ENCODE peak calls at places on chromosomes 3 and 15, in ten cellular contexts. V is left cardiac atrium; R is thyroid gland; I is GM13976; U is stimulated activated CD4-positive, alpha-beta T cell treated with anti-CD3 and anti-CD28 coated beads, TNF-alpha, amount 100 ng/mL, for 4 hours; O is BE2C; C is DMS 273 treated with DMSO at 0.1 percent for 48 hours; H is hypothalamus; G is HFFc6; P is myocyte. F is an unnamed sample.

GRCh38 chr15:45314960-45315359 is 62.9 kb downstream of the SLC28A2 start:
- DNase-seq in V (no peak), R (peak; percentile 50), I (no peak), U (no peak), O (no peak), C (no peak), H (no peak), G (peak; percentile 12), P (no peak), F (no peak)

GRCh38 chr3:147915057-147915456 is 505.9 kb downstream of the ZIC1 start:
- DNase-seq in V (no peak), R (no peak), I (no peak), U (no peak), O (no peak), C (no peak), H (no peak), G (no peak), P (peak; percentile 51), F (peak; percentile 73)

GRCh38 chr15:65212097-65212496 is 824 bp upstream of the CILP start:
- DNase-seq in V (no peak), R (no peak), I (peak; percentile 76), U (no peak), O (peak; percentile 38), C (no peak), H (no peak), G (no peak), P (no peak), F (peak; percentile 18)

GRCh38 chr15:73982251-73982962 is 9.7 kb downstream of the STOML1 start:
- DNase-seq in V (peak; percentile 92), R (peak; percentile 94), I (no peak), U (no peak), O (peak; percentile 46), C (no peak), H (no peak), G (peak; percentile 86), P (peak; percentile 96), F (peak; percentile 96)

GRCh38 chr15:33005582-33005981 is 188.9 kb downstream of the FMN1 start:
- DNase-seq in V (no peak), R (no peak), I (no peak), U (no peak), O (no peak), C (no peak), H (no peak), G (no peak), P (peak; percentile 29), F (no peak)

GRCh38 chr3:129310612-129311011 is 31.9 kb downstream of the HMCES start:
- DNase-seq in V (no peak), R (no peak), I (no peak), U (no peak), O (no peak), C (no peak), H (no peak), G (no peak), P (no peak), F (no peak)

GRCh38 chr3:42572278-42572677 is 9.5 kb downstream of the SEC22C start:
- DNase-seq in V (no peak), R (peak; percentile 32), I (peak; percentile 32), U (no peak), O (peak; percentile 51), C (no peak), H (no peak), G (peak; percentile 23), P (peak; percentile 24), F (peak; percentile 58)

GRCh38 chr3:38353151-38353550 is 6.6 kb downstream of the XYLB start:
- DNase-seq in V (no peak), R (no peak), I (no peak), U (no peak), O (no peak), C (no peak), H (no peak), G (peak; percentile 18), P (no peak), F (peak; percentile 51)

GRCh38 chr3:56758539-56758981 is 43.2 kb downstream of the ARHGEF3 start:
- DNase-seq in V (no peak), R (peak; percentile 29), I (peak; percentile 73), U (no peak), O (peak; percentile 30), C (no peak), H (no peak), G (peak; percentile 95), P (peak; percentile 62), F (peak; percentile 94)

GRCh38 chr3:112858410-112859069 is 11.9 kb upstream of the CD200R1L start:
- DNase-seq in V (no peak), R (no peak), I (no peak), U (no peak), O (no peak), C (no peak), H (no peak), G (no peak), P (no peak), F (peak; percentile 10)

GRCh38 chr3:149468504-149469212 is 5.8 kb upstream of the TM4SF4 start:
- DNase-seq in V (no peak), R (no peak), I (no peak), U (no peak), O (no peak), C (no peak), H (no peak), G (no peak), P (no peak), F (no peak)

GRCh38 chr3:170301404-170301803 is 56.1 kb upstream of the SKIL start:
- DNase-seq in V (no peak), R (no peak), I (no peak), U (no peak), O (no peak), C (no peak), H (no peak), G (no peak), P (peak; percentile 29), F (peak; percentile 73)

GRCh38 chr15:67660874-67661606 is 118.5 kb downstream of the MAP2K5 start:
- DNase-seq in V (no peak), R (no peak), I (no peak), U (no peak), O (no peak), C (no peak), H (no peak), G (no peak), P (no peak), F (no peak)

GRCh38 chr3:53577486-53577885 is 83.1 kb downstream of the CACNA1D start:
- DNase-seq in V (no peak), R (no peak), I (no peak), U (no peak), O (no peak), C (no peak), H (no peak), G (no peak), P (no peak), F (no peak)

GRCh38 chr15:68113273-68113672 is 59.2 kb downstream of the PIAS1 start:
- DNase-seq in V (no peak), R (no peak), I (no peak), U (no peak), O (no peak), C (no peak), H (no peak), G (peak; percentile 16), P (no peak), F (peak; percentile 54)

GRCh38 chr3:47634996-47635395 is 56.3 kb upstream of the CSPG5 start:
- DNase-seq in V (no peak), R (peak; percentile 7), I (no peak), U (no peak), O (no peak), C (no peak), H (peak; percentile 14), G (no peak), P (peak; percentile 26), F (no peak)

GRCh38 chr3:17044844-17045243 is 160.1 kb downstream of the PLCL2 start:
- DNase-seq in V (no peak), R (no peak), I (peak; percentile 37), U (no peak), O (no peak), C (no peak), H (no peak), G (no peak), P (no peak), F (no peak)

GRCh38 chr3:155701882-155702465 is 42.9 kb downstream of the PLCH1 start:
- DNase-seq in V (no peak), R (no peak), I (peak; percentile 37), U (no peak), O (no peak), C (peak; percentile 33), H (no peak), G (peak; percentile 71), P (peak; percentile 70), F (peak; percentile 76)

GRCh38 chr3:66572938-66573710 is 72.3 kb upstream of the LRIG1 start:
- DNase-seq in V (no peak), R (peak; percentile 62), I (no peak), U (no peak), O (peak; percentile 52), C (no peak), H (no peak), G (no peak), P (no peak), F (no peak)

GRCh38 chr3:155282416-155283091 is 10.9 kb downstream of the STRIT1 start:
- DNase-seq in V (no peak), R (peak; percentile 41), I (no peak), U (no peak), O (no peak), C (no peak), H (no peak), G (peak; percentile 71), P (peak; percentile 46), F (peak; percentile 77)

GRCh38 chr15:31150732-31151212 is 49.2 kb upstream of the TRPM1 start:
- DNase-seq in V (no peak), R (no peak), I (no peak), U (no peak), O (no peak), C (no peak), H (no peak), G (no peak), P (no peak), F (no peak)

GRCh38 chr3:100629728-100630127 is 20.3 kb downstream of the ADGRG7 start:
- DNase-seq in V (no peak), R (no peak), I (no peak), U (no peak), O (no peak), C (no peak), H (no peak), G (no peak), P (no peak), F (no peak)

GRCh38 chr3:30643763-30644462 is 37.5 kb downstream of the TGFBR2 start:
- DNase-seq in V (no peak), R (peak; percentile 6), I (no peak), U (no peak), O (no peak), C (no peak), H (no peak), G (no peak), P (no peak), F (no peak)

GRCh38 chr3:42539871-42540714 is 37.6 kb downstream of the VIPR1 start:
- DNase-seq in V (peak; percentile 49), R (peak; percentile 74), I (peak; percentile 84), U (peak; percentile 28), O (peak; percentile 44), C (no peak), H (no peak), G (no peak), P (no peak), F (peak; percentile 26)

GRCh38 chr3:54714035-54714434 is 213.8 kb downstream of the LRTM1 start:
- DNase-seq in V (no peak), R (no peak), I (no peak), U (no peak), O (no peak), C (no peak), H (no peak), G (no peak), P (no peak), F (no peak)